ENCODE peak calls at places on chromosomes 3 and 15, in six cellular contexts. One of them, this sample, is unnamed.

GRCh38 chr15:44710236-44711088 is 661 bp downstream of the PATL2 start:
- DNase-seq in A549: no peak
- DNase-seq in NB4: peak
- DNase-seq in K562: peak
- DNase-seq in HepG2: no peak
- DNase-seq in GM12878: peak
- DNase-seq in this sample: no peak

GRCh38 chr3:153350420-153350819 is 188.4 kb downstream of the RAP2B start:
- DNase-seq in A549: no peak
- DNase-seq in NB4: no peak
- DNase-seq in K562: no peak
- DNase-seq in HepG2: peak
- DNase-seq in GM12878: no peak
- DNase-seq in this sample: no peak

GRCh38 chr3:193594946-193595689 is 2.1 kb downstream of the OPA1 start:
- DNase-seq in A549: no peak
- DNase-seq in NB4: no peak
- DNase-seq in K562: no peak
- DNase-seq in HepG2: no peak
- DNase-seq in GM12878: no peak
- DNase-seq in this sample: no peak

GRCh38 chr3:188673509-188674239 is 498.1 kb upstream of the TPRG1 start:
- DNase-seq in A549: no peak
- DNase-seq in NB4: no peak
- DNase-seq in K562: no peak
- DNase-seq in HepG2: no peak
- DNase-seq in GM12878: no peak
- DNase-seq in this sample: no peak

GRCh38 chr3:108448593-108448992 is 61.8 kb downstream of the MYH15 start:
- DNase-seq in A549: no peak
- DNase-seq in NB4: no peak
- DNase-seq in K562: no peak
- DNase-seq in HepG2: no peak
- DNase-seq in GM12878: peak
- DNase-seq in this sample: no peak

GRCh38 chr3:133948131-133948810 is 52.6 kb upstream of the RAB6B start:
- DNase-seq in A549: no peak
- DNase-seq in NB4: no peak
- DNase-seq in K562: no peak
- DNase-seq in HepG2: no peak
- DNase-seq in GM12878: no peak
- DNase-seq in this sample: no peak

GRCh38 chr3:25661694-25662455 is 2.8 kb downstream of the TOP2B start:
- DNase-seq in A549: no peak
- DNase-seq in NB4: peak
- DNase-seq in K562: no peak
- DNase-seq in HepG2: no peak
- DNase-seq in GM12878: no peak
- DNase-seq in this sample: peak

GRCh38 chr3:109117939-109118338 is at the start of gene MORC1:
- DNase-seq in A549: no peak
- DNase-seq in NB4: no peak
- DNase-seq in K562: peak
- DNase-seq in HepG2: no peak
- DNase-seq in GM12878: no peak
- DNase-seq in this sample: no peak

GRCh38 chr3:156207802-156208685 is 87.7 kb downstream of the KCNAB1 start:
- DNase-seq in A549: no peak
- DNase-seq in NB4: no peak
- DNase-seq in K562: no peak
- DNase-seq in HepG2: no peak
- DNase-seq in GM12878: no peak
- DNase-seq in this sample: peak

GRCh38 chr3:62203152-62203551 is 170.2 kb downstream of the FEZF2 start:
- DNase-seq in A549: no peak
- DNase-seq in NB4: no peak
- DNase-seq in K562: no peak
- DNase-seq in HepG2: no peak
- DNase-seq in GM12878: no peak
- DNase-seq in this sample: no peak

GRCh38 chr3:36868614-36869436 is 76.0 kb downstream of the TRANK1 start:
- DNase-seq in A549: peak
- DNase-seq in NB4: peak
- DNase-seq in K562: peak
- DNase-seq in HepG2: peak
- DNase-seq in GM12878: peak
- DNase-seq in this sample: peak

GRCh38 chr15:52730163-52730562 is 51.0 kb upstream of the ATOSA start:
- DNase-seq in A549: no peak
- DNase-seq in NB4: peak
- DNase-seq in K562: no peak
- DNase-seq in HepG2: no peak
- DNase-seq in GM12878: peak
- DNase-seq in this sample: peak

GRCh38 chr15:60000824-60001641 is 3.1 kb upstream of the FOXB1 start:
- DNase-seq in A549: no peak
- DNase-seq in NB4: no peak
- DNase-seq in K562: no peak
- DNase-seq in HepG2: no peak
- DNase-seq in GM12878: no peak
- DNase-seq in this sample: no peak

GRCh38 chr15:31857194-31857593 is 173.1 kb upstream of the CHRNA7 start:
- DNase-seq in A549: no peak
- DNase-seq in NB4: no peak
- DNase-seq in K562: no peak
- DNase-seq in HepG2: no peak
- DNase-seq in GM12878: no peak
- DNase-seq in this sample: no peak

GRCh38 chr3:77298405-77298804 is 258.5 kb downstream of the ROBO2 start:
- DNase-seq in A549: no peak
- DNase-seq in NB4: no peak
- DNase-seq in K562: no peak
- DNase-seq in HepG2: no peak
- DNase-seq in GM12878: no peak
- DNase-seq in this sample: no peak

GRCh38 chr15:86439614-86440013 is 359.9 kb downstream of the AGBL1 start:
- DNase-seq in A549: no peak
- DNase-seq in NB4: no peak
- DNase-seq in K562: no peak
- DNase-seq in HepG2: no peak
- DNase-seq in GM12878: no peak
- DNase-seq in this sample: no peak

GRCh38 chr3:175558261-175558660 is 699.1 kb downstream of the NAALADL2 start:
- DNase-seq in A549: no peak
- DNase-seq in NB4: no peak
- DNase-seq in K562: no peak
- DNase-seq in HepG2: no peak
- DNase-seq in GM12878: no peak
- DNase-seq in this sample: no peak

GRCh38 chr3:175554761-175555160 is 695.6 kb downstream of the NAALADL2 start:
- DNase-seq in A549: no peak
- DNase-seq in NB4: no peak
- DNase-seq in K562: no peak
- DNase-seq in HepG2: no peak
- DNase-seq in GM12878: no peak
- DNase-seq in this sample: no peak

GRCh38 chr3:175552929-175553328 is 693.8 kb downstream of the NAALADL2 start:
- DNase-seq in A549: no peak
- DNase-seq in NB4: no peak
- DNase-seq in K562: no peak
- DNase-seq in HepG2: no peak
- DNase-seq in GM12878: no peak
- DNase-seq in this sample: no peak
- TF ChIP-seq MYC in A549: no peak
- TF ChIP-seq MYC in NB4: no peak
- TF ChIP-seq MYC in K562: no peak
- TF ChIP-seq MYC in HepG2: no peak
- TF ChIP-seq MYC in GM12878: no peak
- TF ChIP-seq MYC in this sample: no peak

GRCh38 chr3:52183786-52184445 is 14.0 kb upstream of the ALAS1 start:
- DNase-seq in A549: no peak
- DNase-seq in NB4: peak
- DNase-seq in K562: no peak
- DNase-seq in HepG2: no peak
- DNase-seq in GM12878: no peak
- DNase-seq in this sample: no peak
- TF ChIP-seq MYC in A549: no peak
- TF ChIP-seq MYC in NB4: no peak
- TF ChIP-seq MYC in K562: no peak
- TF ChIP-seq MYC in HepG2: no peak
- TF ChIP-seq MYC in GM12878: no peak
- TF ChIP-seq MYC in this sample: no peak

DNA sequence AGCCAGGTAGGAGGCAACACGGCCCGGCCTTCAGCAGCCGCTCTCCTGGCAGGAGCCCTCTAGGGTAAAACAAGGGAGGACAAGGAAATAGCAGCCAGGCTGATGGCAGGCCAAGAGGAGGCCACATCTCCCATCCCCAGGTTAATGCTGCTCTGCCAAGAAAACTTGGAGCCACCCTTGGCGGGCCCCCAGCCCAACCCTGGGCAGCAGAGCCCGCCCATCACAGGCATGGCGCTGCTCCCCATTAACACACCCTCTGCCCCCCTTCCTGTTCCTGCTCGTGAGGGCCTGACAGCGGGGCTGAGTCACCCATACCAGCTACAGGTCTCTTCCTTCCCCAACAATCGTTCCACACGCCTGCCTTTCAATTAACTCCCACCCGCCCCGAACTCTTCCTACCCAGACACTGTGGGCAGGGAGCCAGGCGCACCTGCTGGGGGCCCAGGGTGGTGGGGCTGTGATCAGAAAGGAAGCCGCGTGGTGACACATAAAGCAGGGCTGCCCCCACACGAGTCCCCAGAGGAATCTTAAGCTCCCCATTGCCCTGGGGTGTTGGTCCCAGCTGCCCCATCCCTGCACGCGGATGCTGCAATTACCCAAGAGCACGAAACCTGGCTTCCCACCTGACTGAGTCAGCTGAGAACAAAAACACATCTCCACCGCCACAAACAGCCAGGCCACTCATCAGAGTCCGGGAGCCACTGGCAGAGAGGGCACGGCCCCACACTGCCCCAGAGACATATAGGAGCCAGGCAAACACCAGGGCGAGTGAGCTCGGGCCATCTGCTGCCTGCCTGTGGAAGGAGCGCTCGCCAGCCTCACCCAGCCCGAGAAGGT is at the start of gene C15orf62:
- DNase-seq in A549: no peak
- DNase-seq in NB4: peak
- DNase-seq in K562: no peak
- DNase-seq in HepG2: no peak
- DNase-seq in GM12878: peak
- DNase-seq in this sample: peak
- TF ChIP-seq MYC in A549: no peak
- TF ChIP-seq MYC in NB4: peak
- TF ChIP-seq MYC in K562: no peak
- TF ChIP-seq MYC in HepG2: no peak
- TF ChIP-seq MYC in GM12878: no peak
- TF ChIP-seq MYC in this sample: no peak

GRCh38 chr15:61057376-61057775 is 171.7 kb downstream of the RORA start:
- DNase-seq in A549: no peak
- DNase-seq in NB4: no peak
- DNase-seq in K562: no peak
- DNase-seq in HepG2: no peak
- DNase-seq in GM12878: no peak
- DNase-seq in this sample: no peak
- TF ChIP-seq MYC in A549: no peak
- TF ChIP-seq MYC in NB4: no peak
- TF ChIP-seq MYC in K562: no peak
- TF ChIP-seq MYC in HepG2: no peak
- TF ChIP-seq MYC in GM12878: no peak
- TF ChIP-seq MYC in this sample: no peak

DNA sequence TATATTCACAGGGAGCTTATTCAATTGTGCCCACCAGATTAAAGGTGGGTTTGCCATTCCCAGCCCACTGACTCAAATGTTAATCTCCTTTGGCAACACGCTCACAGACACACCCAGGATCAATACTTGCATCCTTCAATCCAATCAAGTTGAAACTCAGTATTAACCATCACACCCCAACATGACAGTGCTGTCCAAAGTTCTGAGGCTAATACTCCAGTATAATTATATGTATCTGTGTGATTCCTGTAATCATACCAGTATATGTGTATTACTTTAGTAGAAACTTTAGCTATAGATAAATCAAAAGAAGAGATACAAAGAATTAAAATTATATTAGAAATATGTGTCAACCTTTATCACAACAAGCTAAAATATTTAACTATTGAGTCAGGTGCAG is 1166.0 kb downstream of the ZPLD1 start:
- DNase-seq in A549: no peak
- DNase-seq in NB4: no peak
- DNase-seq in K562: no peak
- DNase-seq in HepG2: no peak
- DNase-seq in GM12878: no peak
- DNase-seq in this sample: no peak
- TF ChIP-seq MYC in A549: no peak
- TF ChIP-seq MYC in NB4: no peak
- TF ChIP-seq MYC in K562: no peak
- TF ChIP-seq MYC in HepG2: no peak
- TF ChIP-seq MYC in GM12878: no peak
- TF ChIP-seq MYC in this sample: no peak

GRCh38 chr3:127676456-127676855 is 3.7 kb downstream of the ABTB1 start:
- DNase-seq in A549: no peak
- DNase-seq in NB4: no peak
- DNase-seq in K562: no peak
- DNase-seq in HepG2: no peak
- DNase-seq in GM12878: no peak
- DNase-seq in this sample: no peak
- TF ChIP-seq MYC in A549: no peak
- TF ChIP-seq MYC in NB4: no peak
- TF ChIP-seq MYC in K562: no peak
- TF ChIP-seq MYC in HepG2: no peak
- TF ChIP-seq MYC in GM12878: no peak
- TF ChIP-seq MYC in this sample: no peak

GRCh38 chr15:58762731-58763130 is 8.4 kb upstream of the MINDY2 start:
- DNase-seq in A549: no peak
- DNase-seq in NB4: no peak
- DNase-seq in K562: no peak
- DNase-seq in HepG2: no peak
- DNase-seq in GM12878: no peak
- DNase-seq in this sample: no peak
- TF ChIP-seq MYC in A549: no peak
- TF ChIP-seq MYC in NB4: no peak
- TF ChIP-seq MYC in K562: no peak
- TF ChIP-seq MYC in HepG2: no peak
- TF ChIP-seq MYC in GM12878: no peak
- TF ChIP-seq MYC in this sample: no peak

GRCh38 chr3:43770426-43771103 is 79.8 kb downstream of the ABHD5 start:
- DNase-seq in A549: peak
- DNase-seq in NB4: peak
- DNase-seq in K562: peak
- DNase-seq in HepG2: no peak
- DNase-seq in GM12878: no peak
- DNase-seq in this sample: peak
- TF ChIP-seq MYC in A549: no peak
- TF ChIP-seq MYC in NB4: no peak
- TF ChIP-seq MYC in K562: no peak
- TF ChIP-seq MYC in HepG2: no peak
- TF ChIP-seq MYC in GM12878: no peak
- TF ChIP-seq MYC in this sample: no peak

This sample was measured in endothelial cell of umbilical vein.